ENCODE peak calls at places on chromosome 16, in ten cellular contexts. T is progenitor cell of endocrine pancreas; W is activated T-helper 1 cell treated with Interleukin-2 at 50 U/mL for 16 hours; P is KBM-7; N is activated T-cell treated with anti-CD3 and anti-CD28 coated beads for 1 hour; K is occipital lobe; E is midbrain; A is dorsolateral prefrontal cortex; S is activated CD8-positive, alpha-beta T cell treated with anti-CD3 and anti-CD28 coated beads for 36 hours; G is SK-N-DZ. Q is an unnamed sample.

GRCh38 chr16:81752225-81752875 is 26.7 kb upstream of the PLCG2 start:
- DNase-seq in T (no peak), W (no peak), P (peak), N (no peak), K (peak), E (no peak), A (no peak), S (no peak), G (no peak), Q (no peak)

GRCh38 chr16:65254144-65254543 is 132.3 kb upstream of the CDH11 start:
- DNase-seq in T (no peak), W (no peak), P (no peak), N (no peak), K (no peak), E (no peak), A (no peak), S (no peak), G (no peak), Q (no peak)

GRCh38 chr16:25771812-25772568 is 80.2 kb downstream of the HS3ST4 start:
- DNase-seq in T (no peak), W (no peak), P (no peak), N (no peak), K (no peak), E (no peak), A (no peak), S (no peak), G (no peak), Q (no peak)

GRCh38 chr16:49337814-49338350 is 35.7 kb upstream of the C16orf78 start:
- DNase-seq in T (no peak), W (no peak), P (no peak), N (no peak), K (no peak), E (no peak), A (no peak), S (no peak), G (no peak), Q (no peak)

GRCh38 chr16:56847173-56847948 is 17.6 kb upstream of the SLC12A3 start:
- DNase-seq in T (no peak), W (no peak), P (no peak), N (no peak), K (no peak), E (peak), A (no peak), S (peak), G (peak), Q (no peak)

GRCh38 chr16:60304078-60304477 is 1570.0 kb upstream of the GOT2 start:
- DNase-seq in T (no peak), W (no peak), P (no peak), N (no peak), K (no peak), E (no peak), A (no peak), S (no peak), G (no peak), Q (no peak)

GRCh38 chr16:4136229-4136813 is 20.1 kb upstream of the ADCY9 start:
- DNase-seq in T (peak), W (no peak), P (no peak), N (no peak), K (no peak), E (no peak), A (no peak), S (no peak), G (no peak), Q (no peak)

GRCh38 chr16:9275386-9275785 is 183.9 kb downstream of the HAPSTR1 start:
- DNase-seq in T (no peak), W (no peak), P (no peak), N (no peak), K (no peak), E (no peak), A (no peak), S (no peak), G (no peak), Q (no peak)

GRCh38 chr16:58421029-58421428 is 28.8 kb downstream of the GINS3 start:
- DNase-seq in T (no peak), W (no peak), P (no peak), N (no peak), K (no peak), E (no peak), A (no peak), S (no peak), G (peak), Q (no peak)

GRCh38 chr16:74950511-74950910 is 34.4 kb downstream of the WDR59 start:
- DNase-seq in T (no peak), W (no peak), P (no peak), N (no peak), K (no peak), E (no peak), A (no peak), S (no peak), G (no peak), Q (no peak)

GRCh38 chr16:88731699-88732098 is 25.4 kb downstream of the CTU2 start:
- DNase-seq in T (no peak), W (no peak), P (no peak), N (no peak), K (no peak), E (no peak), A (no peak), S (no peak), G (peak), Q (no peak)

GRCh38 chr16:85104821-85105391 is 7.4 kb downstream of the CIBAR2 start:
- DNase-seq in T (no peak), W (no peak), P (peak), N (no peak), K (no peak), E (peak), A (no peak), S (peak), G (no peak), Q (no peak)

GRCh38 chr16:1444730-1445517 is 568 bp upstream of the CCDC154 start:
- DNase-seq in T (no peak), W (no peak), P (no peak), N (no peak), K (no peak), E (no peak), A (no peak), S (no peak), G (no peak), Q (no peak)

GRCh38 chr16:14523632-14524031 is 106.4 kb downstream of the PARN start:
- DNase-seq in T (no peak), W (no peak), P (no peak), N (no peak), K (no peak), E (no peak), A (no peak), S (no peak), G (no peak), Q (no peak)

GRCh38 chr16:4787068-4787467 is 1.1 kb downstream of the SEPTIN12 start:
- DNase-seq in T (no peak), W (no peak), P (no peak), N (no peak), K (no peak), E (no peak), A (no peak), S (no peak), G (no peak), Q (no peak)

GRCh38 chr16:90046971-90047713 is 27.9 kb upstream of the DBNDD1 start:
- DNase-seq in T (no peak), W (no peak), P (no peak), N (no peak), K (no peak), E (peak), A (no peak), S (no peak), G (peak), Q (peak)

GRCh38 chr16:11852092-11852809 is 909 bp upstream of the RSL1D1 start:
- DNase-seq in T (no peak), W (no peak), P (peak), N (no peak), K (no peak), E (no peak), A (no peak), S (no peak), G (peak), Q (no peak)

GRCh38 chr16:53741546-53741945 is 37.6 kb downstream of the FTO start:
- DNase-seq in T (no peak), W (no peak), P (no peak), N (no peak), K (no peak), E (no peak), A (no peak), S (no peak), G (no peak), Q (no peak)

GRCh38 chr16:24046442-24046841 is 209.7 kb upstream of the CACNG3 start:
- DNase-seq in T (no peak), W (no peak), P (no peak), N (no peak), K (no peak), E (no peak), A (no peak), S (no peak), G (peak), Q (no peak)

GRCh38 chr16:75206749-75207451 is at the start of gene CTRB2:
- DNase-seq in T (no peak), W (no peak), P (no peak), N (no peak), K (no peak), E (no peak), A (no peak), S (no peak), G (no peak), Q (no peak)

GRCh38 chr16:76335187-76335974 is 58.2 kb downstream of the CNTNAP4 start:
- DNase-seq in T (no peak), W (no peak), P (no peak), N (no peak), K (no peak), E (no peak), A (no peak), S (no peak), G (no peak), Q (peak)

GRCh38 chr16:50316102-50316847 is 49.9 kb downstream of the ADCY7 start:
- DNase-seq in T (no peak), W (no peak), P (no peak), N (no peak), K (no peak), E (no peak), A (peak), S (no peak), G (no peak), Q (no peak)

GRCh38 chr16:9258423-9259051 is 167.1 kb downstream of the HAPSTR1 start:
- DNase-seq in T (peak), W (no peak), P (peak), N (no peak), K (peak), E (peak), A (peak), S (peak), G (peak), Q (peak)

GRCh38 chr16:57637424-57637823 is 9.0 kb downstream of the ADGRG1 start:
- DNase-seq in T (no peak), W (no peak), P (no peak), N (no peak), K (peak), E (peak), A (no peak), S (no peak), G (no peak), Q (peak)

GRCh38 chr16:56743840-56744239 is 13.9 kb downstream of the NUP93 start:
- DNase-seq in T (no peak), W (no peak), P (no peak), N (no peak), K (no peak), E (no peak), A (no peak), S (no peak), G (no peak), Q (no peak)

GRCh38 chr16:2514333-2515179 is 804 bp downstream of the ATP6V0C start:
- DNase-seq in T (peak), W (peak), P (no peak), N (no peak), K (no peak), E (no peak), A (no peak), S (peak), G (no peak), Q (no peak)

GRCh38 chr16:75733305-75734141 is 7.2 kb upstream of the CPHXL start:
- DNase-seq in T (no peak), W (no peak), P (no peak), N (no peak), K (no peak), E (peak), A (no peak), S (no peak), G (peak), Q (peak)